ENCODE peak calls at places on chromosomes 7 and 10, in six cellular contexts. W is fibroblast of mammary gland, Q is mammary epithelial cell, A is HL-60, S is MCF 10A, J is GM23338. B is an unnamed sample.

GRCh38 chr10:10164845-10165244 is 852.8 kb upstream of the CELF2 start:
- DNase-seq in W (no peak), Q (no peak), A (no peak), S (no peak), J (no peak), B (no peak)

GRCh38 chr7:18413447-18413846 is 82.1 kb upstream of the HDAC9 start:
- DNase-seq in W (no peak), Q (no peak), A (no peak), S (no peak), J (no peak), B (no peak)

GRCh38 chr10:104510644-104511043 is 130.4 kb upstream of the SORCS3 start:
- DNase-seq in W (no peak), Q (no peak), A (no peak), S (no peak), J (no peak), B (no peak)

GRCh38 chr10:28243923-28244322 is 58.9 kb downstream of the MPP7 start:
- DNase-seq in W (no peak), Q (no peak), A (no peak), S (no peak), J (no peak), B (no peak)

GRCh38 chr7:144818516-144818915 is 17.3 kb downstream of the TPK1 start:
- DNase-seq in W (peak; percentile 33), Q (no peak), A (no peak), S (peak; percentile 29), J (no peak), B (no peak)

GRCh38 chr7:73833251-73833919 is 2.6 kb downstream of the CLDN4 start:
- DNase-seq in W (no peak), Q (no peak), A (no peak), S (no peak), J (peak; percentile 68), B (no peak)

GRCh38 chr10:46287846-46288480 is 1.2 kb downstream of the ANTXRL start:
- DNase-seq in W (no peak), Q (peak; percentile 69), A (no peak), S (peak; percentile 80), J (no peak), B (no peak)

GRCh38 chr7:26361637-26362036 is 70.0 kb downstream of the SNX10 start:
- DNase-seq in W (no peak), Q (no peak), A (no peak), S (no peak), J (no peak), B (no peak)

GRCh38 chr10:77391605-77392235 is 245.9 kb downstream of the KCNMA1 start:
- DNase-seq in W (peak; percentile 87), Q (peak; percentile 78), A (peak; percentile 26), S (peak; percentile 82), J (peak; percentile 98), B (no peak)

GRCh38 chr7:33195264-33195663 is 65.9 kb downstream of the BBS9 start:
- DNase-seq in W (peak; percentile 96), Q (peak; percentile 83), A (peak; percentile 6), S (peak; percentile 62), J (no peak), B (no peak)

GRCh38 chr7:151727579-151728285 is 149.2 kb downstream of the PRKAG2 start:
- DNase-seq in W (peak; percentile 97), Q (peak; percentile 98), A (peak; percentile 92), S (peak; percentile 99), J (no peak), B (no peak)

GRCh38 chr10:5943536-5943935 is 33.8 kb downstream of the IL15RA start:
- DNase-seq in W (peak; percentile 76), Q (no peak), A (no peak), S (no peak), J (peak; percentile 45), B (no peak)

GRCh38 chr7:5225616-5226290 is 35.7 kb downstream of the WIPI2 start:
- DNase-seq in W (no peak), Q (no peak), A (no peak), S (no peak), J (no peak), B (no peak)

GRCh38 chr10:13791483-13791882 is 204.7 kb downstream of the PRPF18 start:
- DNase-seq in W (no peak), Q (no peak), A (no peak), S (no peak), J (no peak), B (no peak)
- TF ChIP-seq CTCF in W (no peak), Q (no peak), A (no peak), S (no peak), J (no peak), B (no peak)

GRCh38 chr10:128150045-128150493 is 23.8 kb upstream of the MKI67 start:
- DNase-seq in W (peak; percentile 62), Q (peak; percentile 65), A (peak; percentile 62), S (peak; percentile 72), J (peak; percentile 89), B (peak; percentile 81)
- TF ChIP-seq CTCF in W (no peak), Q (peak; percentile 66), A (peak; percentile 64), S (peak; percentile 93), J (peak; percentile 60), B (peak; percentile 82)

DNA sequence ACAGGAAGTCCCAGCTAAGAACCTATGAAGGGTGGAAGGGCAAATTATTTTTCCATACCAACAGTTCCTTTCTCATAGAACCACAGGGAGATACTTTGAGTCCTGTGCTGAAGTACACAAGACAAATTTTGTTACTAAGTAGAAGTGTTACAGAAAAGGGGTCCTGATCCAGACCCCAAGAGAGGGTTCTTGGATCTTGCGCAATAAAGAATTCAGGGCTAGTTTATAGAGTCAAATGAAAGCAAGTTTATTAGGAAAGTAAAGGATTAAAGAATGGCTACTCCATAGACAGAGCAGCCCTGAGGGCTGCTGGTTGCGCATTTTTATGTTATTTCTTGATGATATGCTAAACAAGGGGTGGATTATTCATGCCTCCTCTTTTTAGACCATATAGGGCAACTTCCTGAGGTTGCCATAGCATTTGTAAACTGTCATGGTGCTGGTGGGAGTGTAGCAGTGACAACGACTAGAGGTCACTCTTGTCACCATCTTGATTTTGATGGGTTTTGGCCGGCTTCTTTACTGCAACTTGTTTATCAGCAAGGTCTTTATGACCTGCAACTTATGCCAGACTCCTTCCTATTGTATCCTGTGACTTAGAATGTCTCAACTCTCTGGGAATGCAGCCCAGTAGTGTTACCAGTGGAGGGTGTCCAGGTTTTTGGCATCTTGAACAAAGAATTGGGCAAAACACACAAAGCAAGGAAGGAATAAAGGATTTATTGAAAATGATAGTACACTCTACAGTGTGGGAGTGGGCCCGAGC is 409.4 kb downstream of the SH2D4B start:
- DNase-seq in W (no peak), Q (no peak), A (no peak), S (no peak), J (no peak), B (no peak)
- TF ChIP-seq CTCF in W (no peak), Q (no peak), A (no peak), S (no peak), J (no peak), B (no peak)

GRCh38 chr10:84715911-84716310 is 387.5 kb downstream of the CCSER2 start:
- DNase-seq in W (peak; percentile 7), Q (peak; percentile 26), A (no peak), S (peak; percentile 66), J (peak; percentile 81), B (no peak)
- TF ChIP-seq CTCF in W (peak; percentile 34), Q (peak; percentile 96), A (peak; percentile 79), S (peak; percentile 35), J (peak; percentile 92), B (no peak)

GRCh38 chr7:105136221-105136620 is 122.2 kb downstream of the KMT2E start:
- DNase-seq in W (no peak), Q (no peak), A (no peak), S (no peak), J (peak; percentile 39), B (no peak)
- TF ChIP-seq CTCF in W (peak; percentile 18), Q (no peak), A (no peak), S (peak; percentile 7), J (peak; percentile 13), B (no peak)

GRCh38 chr7:22329816-22330524 is 27.0 kb downstream of the RAPGEF5 start:
- DNase-seq in W (no peak), Q (no peak), A (no peak), S (no peak), J (no peak), B (no peak)

GRCh38 chr7:22333680-22334141 is 23.2 kb downstream of the RAPGEF5 start:
- DNase-seq in W (no peak), Q (no peak), A (no peak), S (no peak), J (no peak), B (no peak)

GRCh38 chr7:22330903-22331302 is 26.1 kb downstream of the RAPGEF5 start:
- DNase-seq in W (no peak), Q (no peak), A (no peak), S (no peak), J (no peak), B (no peak)

GRCh38 chr7:22332481-22332880 is 24.5 kb downstream of the RAPGEF5 start:
- DNase-seq in W (no peak), Q (no peak), A (no peak), S (peak; percentile 14), J (no peak), B (no peak)

GRCh38 chr7:22331704-22332103 is 25.2 kb downstream of the RAPGEF5 start:
- DNase-seq in W (no peak), Q (no peak), A (no peak), S (no peak), J (no peak), B (no peak)
- TF ChIP-seq CTCF in W (no peak), Q (no peak), A (no peak), S (no peak), J (no peak), B (no peak)

B was measured in natural killer cell.